ENCODE peak calls at places on chromosomes 2 and 18, in seven cellular contexts. U, Z, D, S, C, E and G are unnamed samples.

GRCh38 chr2:210481601-210482124 is 5.1 kb upstream of the LANCL1 start:
- DNase-seq in U (no peak), Z (no peak), D (peak; percentile 42), S (no peak), C (no peak), E (no peak), G (no peak)

GRCh38 chr2:172864182-172864581 is 128.5 kb downstream of the RAPGEF4 start:
- DNase-seq in U (peak; percentile 49), Z (no peak), D (peak; percentile 62), S (peak; percentile 56), C (no peak), E (peak; percentile 69), G (peak; percentile 55)

GRCh38 chr2:109516445-109517117 is 97.2 kb downstream of the SEPTIN10 start:
- DNase-seq in U (peak; percentile 52), Z (no peak), D (peak; percentile 58), S (peak; percentile 62), C (no peak), E (peak; percentile 73), G (peak; percentile 90)

GRCh38 chr2:171551836-171552235 is 29.6 kb downstream of the CYBRD1 start:
- DNase-seq in U (peak; percentile 22), Z (no peak), D (peak; percentile 24), S (no peak), C (no peak), E (no peak), G (no peak)

GRCh38 chr2:236367791-236368289 is 103.6 kb upstream of the ASB18 start:
- DNase-seq in U (no peak), Z (no peak), D (no peak), S (no peak), C (no peak), E (no peak), G (no peak)

GRCh38 chr2:3730646-3731045 is 27.3 kb downstream of the DCDC2C start:
- DNase-seq in U (no peak), Z (no peak), D (peak; percentile 44), S (no peak), C (no peak), E (no peak), G (no peak)

GRCh38 chr2:229154381-229154780 is 116.7 kb downstream of the PID1 start:
- DNase-seq in U (peak; percentile 24), Z (no peak), D (no peak), S (no peak), C (no peak), E (no peak), G (no peak)

GRCh38 chr2:100781523-100782375 is 38.2 kb upstream of the NPAS2 start:
- DNase-seq in U (no peak), Z (no peak), D (no peak), S (no peak), C (no peak), E (no peak), G (peak; percentile 47)

GRCh38 chr2:126732682-126733245 is 76.8 kb downstream of the GYPC start:
- DNase-seq in U (no peak), Z (no peak), D (no peak), S (no peak), C (no peak), E (no peak), G (no peak)

GRCh38 chr2:232292395-232293154 is 86.0 kb upstream of the ALPP start:
- DNase-seq in U (peak; percentile 71), Z (peak; percentile 11), D (peak; percentile 70), S (peak; percentile 72), C (no peak), E (peak; percentile 59), G (no peak)

GRCh38 chr2:37798315-37799005 is 126.6 kb upstream of the RMDN2 start:
- DNase-seq in U (no peak), Z (no peak), D (no peak), S (no peak), C (no peak), E (no peak), G (no peak)

GRCh38 chr2:186949716-186950256 is 100.8 kb upstream of the ZSWIM2 start:
- DNase-seq in U (no peak), Z (no peak), D (no peak), S (no peak), C (no peak), E (no peak), G (no peak)

GRCh38 chr2:165067958-165068612 is 112.8 kb upstream of the SLC38A11 start:
- DNase-seq in U (peak; percentile 54), Z (peak; percentile 3), D (peak; percentile 5), S (peak; percentile 33), C (peak; percentile 41), E (peak; percentile 61), G (peak; percentile 31)

GRCh38 chr2:57701391-57701791 is 345.2 kb upstream of the VRK2 start:
- DNase-seq in U (peak; percentile 8), Z (no peak), D (no peak), S (peak; percentile 12), C (no peak), E (no peak), G (no peak)

GRCh38 chr2:220842901-220843665 is 729.0 kb downstream of the EPHA4 start:
- DNase-seq in U (no peak), Z (no peak), D (no peak), S (no peak), C (no peak), E (no peak), G (no peak)

GRCh38 chr2:186822323-186822722 is 26.6 kb downstream of the ZSWIM2 start:
- DNase-seq in U (no peak), Z (no peak), D (no peak), S (no peak), C (no peak), E (no peak), G (no peak)

GRCh38 chr2:96775160-96775559 is 14.5 kb downstream of the CNNM4 start:
- DNase-seq in U (no peak), Z (no peak), D (no peak), S (no peak), C (no peak), E (no peak), G (no peak)

GRCh38 chr2:48397846-48398245 is 132.1 kb upstream of the STON1 start:
- DNase-seq in U (no peak), Z (no peak), D (no peak), S (no peak), C (no peak), E (no peak), G (no peak)

GRCh38 chr18:47949197-47949596 is 18.7 kb upstream of the SMAD2 start:
- DNase-seq in U (peak; percentile 42), Z (no peak), D (no peak), S (no peak), C (no peak), E (no peak), G (no peak)

GRCh38 chr2:200603972-200604371 is 18.2 kb downstream of the AOX1 start:
- DNase-seq in U (peak; percentile 80), Z (no peak), D (peak; percentile 91), S (peak; percentile 58), C (peak; percentile 63), E (no peak), G (no peak)

GRCh38 chr2:28545590-28546195 is 49.8 kb downstream of the PLB1 start:
- DNase-seq in U (no peak), Z (no peak), D (peak; percentile 97), S (no peak), C (no peak), E (no peak), G (no peak)

GRCh38 chr2:14197293-14197692 is 435.2 kb upstream of the LRATD1 start:
- DNase-seq in U (no peak), Z (no peak), D (no peak), S (no peak), C (no peak), E (no peak), G (no peak)

GRCh38 chr2:100178085-100178788 is 35.8 kb upstream of the AFF3 start:
- DNase-seq in U (peak; percentile 38), Z (no peak), D (peak; percentile 21), S (peak; percentile 87), C (peak; percentile 13), E (no peak), G (peak; percentile 43)

GRCh38 chr2:174335605-174336402 is 1.1 kb downstream of the SP9 start:
- DNase-seq in U (no peak), Z (no peak), D (no peak), S (no peak), C (no peak), E (peak; percentile 50), G (peak; percentile 84)

GRCh38 chr2:48448274-48449061 is 81.5 kb upstream of the STON1 start:
- DNase-seq in U (peak; percentile 93), Z (no peak), D (peak; percentile 53), S (no peak), C (no peak), E (no peak), G (no peak)

GRCh38 chr2:176637134-176637496 is 367.9 kb downstream of the MTX2 start:
- DNase-seq in U (no peak), Z (no peak), D (no peak), S (no peak), C (peak; percentile 25), E (no peak), G (no peak)